ENCODE peak calls at places on chromosomes 7 and 10, in four cellular contexts. K, O, W and B are unnamed samples.

GRCh38 chr7:146539836-146540235 is 423.2 kb downstream of the CNTNAP2 start:
- DNase-seq in K (no peak), O (no peak), W (no peak), B (no peak)

GRCh38 chr7:32019008-32019578 is 51.1 kb downstream of the PDE1C start:
- DNase-seq in K (no peak), O (peak), W (peak), B (no peak)

GRCh38 chr10:131491195-131491594 is 179.7 kb upstream of the TCERG1L start:
- DNase-seq in K (no peak), O (no peak), W (no peak), B (no peak)

GRCh38 chr7:137342340-137342739 is 1.2 kb downstream of the PTN start:
- DNase-seq in K (peak), O (peak), W (peak), B (no peak)

GRCh38 chr10:58844680-58845079 is 331.8 kb upstream of the PHYHIPL start:
- DNase-seq in K (no peak), O (no peak), W (no peak), B (no peak)

GRCh38 chr7:103391976-103392375 is 44.5 kb downstream of the PSMC2 start:
- DNase-seq in K (no peak), O (peak), W (no peak), B (no peak)

GRCh38 chr7:67947651-67948050 is 951.0 kb downstream of the TYW1 start:
- DNase-seq in K (no peak), O (no peak), W (peak), B (no peak)

GRCh38 chr7:1705339-1705738 is 35.3 kb downstream of the ELFN1 start:
- DNase-seq in K (no peak), O (no peak), W (no peak), B (no peak)

GRCh38 chr10:90905925-90906324 is 15.0 kb downstream of the ANKRD1 start:
- DNase-seq in K (no peak), O (no peak), W (no peak), B (no peak)

GRCh38 chr7:126715076-126715475 is 537.7 kb downstream of the GRM8 start:
- DNase-seq in K (no peak), O (no peak), W (no peak), B (no peak)

GRCh38 chr7:110442386-110442837 is 648.5 kb upstream of the LRRN3 start:
- DNase-seq in K (peak), O (peak), W (no peak), B (peak)

GRCh38 chr10:77500754-77501151 is 136.9 kb downstream of the KCNMA1 start:
- DNase-seq in K (no peak), O (peak), W (peak), B (no peak)

GRCh38 chr10:88039496-88040200 is 176.2 kb downstream of the PTEN start:
- DNase-seq in K (no peak), O (peak), W (peak), B (no peak)

GRCh38 chr7:20235303-20235702 is 18.1 kb upstream of the MACC1 start:
- DNase-seq in K (no peak), O (no peak), W (peak), B (no peak)

GRCh38 chr10:404991-405390 is 269.7 kb downstream of the ZMYND11 start:
- DNase-seq in K (no peak), O (peak), W (no peak), B (no peak)

GRCh38 chr10:17181751-17182150 is 19.7 kb downstream of the TRDMT1 start:
- DNase-seq in K (no peak), O (no peak), W (no peak), B (no peak)

GRCh38 chr7:111329367-111330234 is 232.7 kb downstream of the IMMP2L start:
- DNase-seq in K (peak), O (peak), W (no peak), B (no peak)

GRCh38 chr10:60962946-60963345 is 19.0 kb upstream of the RHOBTB1 start:
- DNase-seq in K (peak), O (peak), W (peak), B (no peak)

GRCh38 chr10:45585131-45585530 is 87.4 kb downstream of the ZFAND4 start:
- DNase-seq in K (no peak), O (no peak), W (no peak), B (no peak)

GRCh38 chr10:96919785-96920425 is 87.8 kb downstream of the LCOR start:
- DNase-seq in K (peak), O (peak), W (peak), B (no peak)

GRCh38 chr10:35910234-35910633 is 268.1 kb upstream of the FZD8 start:
- DNase-seq in K (peak), O (peak), W (peak), B (no peak)

GRCh38 chr10:12483996-12484944 is 134.9 kb downstream of the CAMK1D start:
- DNase-seq in K (no peak), O (no peak), W (no peak), B (no peak)
- H3K27ac ChIP-seq in K (no peak), O (no peak), W (no peak), B (no peak)

GRCh38 chr10:80411267-80411668 is 2.9 kb downstream of the PRXL2A start:
- DNase-seq in K (no peak), O (no peak), W (no peak), B (no peak)
- H3K4me2 ChIP-seq in K (no peak), O (no peak), W (no peak), B (no peak)

GRCh38 chr10:64115913-64116643 is 594.9 kb downstream of the REEP3 start:
- DNase-seq in K (peak), O (no peak), W (no peak), B (peak)
- H3K27ac ChIP-seq in K (no peak), O (no peak), W (no peak), B (no peak)

DNA sequence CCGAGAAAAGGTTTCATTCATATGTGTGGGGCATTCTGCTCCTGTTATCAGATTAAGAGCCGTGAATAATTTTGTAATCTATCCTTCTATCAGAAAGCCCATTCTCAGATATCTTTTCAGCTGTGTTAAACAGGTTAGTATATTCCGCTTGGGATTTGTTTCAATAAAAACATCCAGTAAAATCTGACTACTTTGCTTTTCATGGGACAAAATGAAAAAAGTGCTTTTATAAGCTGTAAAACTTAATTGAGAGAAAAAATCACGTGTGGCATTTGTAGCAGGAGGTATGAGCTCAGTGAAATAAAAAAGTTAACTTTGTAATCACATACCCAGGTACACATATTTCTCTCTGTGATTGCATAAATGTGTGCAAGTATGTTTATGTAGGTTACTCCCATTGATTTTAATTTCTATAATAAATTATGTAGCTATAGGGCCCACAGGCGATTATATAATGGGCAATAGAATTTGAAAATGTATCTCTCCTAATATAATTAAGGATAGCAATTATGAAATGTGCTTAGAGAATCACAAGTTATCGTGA is 3.9 kb downstream of the MET start:
- DNase-seq in K (no peak), O (no peak), W (no peak), B (no peak)
- H3K4me2 ChIP-seq in K (no peak), O (no peak), W (no peak), B (no peak)

GRCh38 chr10:71765176-71765906 is 8.0 kb downstream of the VSIR start:
- DNase-seq in K (peak), O (peak), W (peak), B (no peak)

GRCh38 chr10:71766717-71767419 is 6.5 kb downstream of the VSIR start:
- DNase-seq in K (peak), O (peak), W (peak), B (no peak)

GRCh38 chr10:71767420-71768035 is 5.8 kb downstream of the VSIR start:
- DNase-seq in K (peak), O (no peak), W (no peak), B (no peak)

GRCh38 chr10:71763352-71764127 is 9.8 kb downstream of the VSIR start:
- DNase-seq in K (peak), O (peak), W (no peak), B (no peak)

DNA sequence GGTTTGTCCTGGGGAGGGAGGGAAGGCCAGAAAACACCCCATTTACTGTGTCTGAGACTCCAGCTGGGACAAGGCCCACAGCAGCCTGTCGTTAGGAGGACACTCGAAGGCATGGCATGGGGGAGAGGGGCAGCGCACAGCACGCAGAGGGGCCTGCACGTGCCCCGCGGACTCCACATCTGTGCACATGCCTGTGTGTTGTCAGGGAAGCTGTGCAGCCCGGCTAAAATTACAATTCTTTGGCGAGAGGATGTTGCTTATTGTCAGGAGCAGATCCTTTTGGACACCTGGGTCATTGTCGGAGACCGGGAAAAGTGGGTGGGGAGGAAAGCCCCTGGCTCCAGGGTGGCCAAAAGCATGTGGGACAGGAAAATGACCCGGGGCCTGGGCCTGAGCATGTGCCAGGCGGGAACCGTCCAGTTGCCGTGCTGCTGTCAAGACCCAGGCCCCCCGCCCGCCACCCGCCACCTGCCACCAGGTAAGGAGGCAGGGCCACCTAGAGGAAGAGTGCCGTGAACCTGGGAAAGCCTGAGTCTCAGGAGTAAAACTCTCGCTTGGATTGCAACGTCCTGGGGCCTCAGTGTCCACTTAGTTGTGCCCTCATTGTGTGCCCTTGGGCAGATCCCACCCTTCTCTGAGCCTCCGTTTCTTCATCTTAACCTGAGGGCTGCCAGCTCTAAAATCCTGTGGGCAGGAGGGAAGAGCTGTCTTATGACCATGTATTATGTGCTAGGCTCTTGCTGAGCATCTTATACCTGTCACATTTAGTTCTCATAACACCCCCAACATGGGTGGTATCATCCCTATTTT is 7.2 kb downstream of the VSIR start:
- DNase-seq in K (no peak), O (no peak), W (no peak), B (no peak)
- H3K27ac ChIP-seq in K (peak), O (peak), W (peak), B (no peak)

DNA sequence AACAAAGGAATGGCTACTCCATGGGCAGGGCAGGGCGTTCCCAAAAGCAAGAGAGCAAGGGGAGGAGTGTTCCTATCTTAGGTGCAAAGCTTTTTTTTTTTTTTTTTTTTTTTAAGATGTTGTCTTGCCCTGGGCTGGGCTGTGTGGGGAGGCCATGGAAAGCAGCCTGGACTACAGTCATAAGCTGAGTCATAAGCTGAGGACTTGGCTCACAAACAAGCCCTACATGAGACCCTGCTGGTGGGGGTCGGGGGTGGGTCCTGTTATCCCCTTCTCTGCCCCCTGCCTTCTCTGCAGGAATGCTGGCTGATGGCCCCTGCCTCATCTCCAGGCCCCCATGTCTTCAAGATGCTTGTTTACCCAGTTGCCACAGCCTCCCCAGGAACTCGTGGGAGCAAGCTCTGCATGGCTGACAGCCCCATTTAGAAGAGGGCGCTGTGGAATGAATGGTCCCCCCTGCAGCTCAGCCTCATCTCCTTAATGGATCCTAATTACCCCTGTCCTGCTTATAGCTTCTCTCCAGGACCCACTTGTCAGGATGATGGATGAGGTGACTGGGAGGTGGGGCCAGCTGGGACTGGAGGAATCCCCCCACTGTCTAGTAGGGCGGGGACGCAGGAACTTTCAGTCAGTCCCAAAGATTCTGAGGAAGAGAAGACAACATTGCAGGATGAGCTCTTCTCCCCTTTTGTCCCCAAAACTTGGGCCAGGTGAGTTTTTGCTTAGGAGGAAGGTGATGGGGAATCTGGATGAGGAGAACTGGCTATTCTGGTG is 340.8 kb upstream of the PODXL start:
- DNase-seq in K (peak), O (peak), W (peak), B (no peak)
- H3K4me2 ChIP-seq in K (no peak), O (no peak), W (peak), B (peak)

DNA sequence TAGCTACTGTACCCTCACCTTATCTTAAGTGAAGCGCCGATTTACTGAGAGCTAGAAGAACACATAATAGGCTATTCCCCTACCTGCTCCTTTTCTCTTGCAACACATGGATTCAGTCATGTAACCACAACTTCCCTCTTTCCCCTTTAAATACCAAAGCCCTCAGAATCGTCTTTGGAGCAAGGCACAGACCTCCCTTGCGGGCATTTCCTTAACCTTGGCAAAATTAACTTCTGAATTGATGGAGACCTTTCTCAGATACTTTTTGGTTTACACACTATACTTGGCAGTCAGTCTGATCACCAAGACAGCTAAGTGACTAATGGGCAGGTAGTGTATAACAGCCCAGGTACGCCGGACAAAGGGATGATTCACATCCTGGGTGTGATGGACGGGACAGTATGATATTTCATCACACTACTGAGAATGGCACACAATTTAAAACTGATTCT is 72.7 kb upstream of the SEC61G start:
- DNase-seq in K (no peak), O (no peak), W (peak), B (no peak)
- H3K27ac ChIP-seq in K (no peak), O (no peak), W (no peak), B (no peak)

GRCh38 chr10:29039091-29039490 is 249.8 kb upstream of the LYZL1 start:
- DNase-seq in K (no peak), O (no peak), W (no peak), B (no peak)

GRCh38 chr10:29041512-29042150 is 247.2 kb upstream of the LYZL1 start:
- DNase-seq in K (peak), O (peak), W (peak), B (no peak)

GRCh38 chr10:29037348-29038113 is 251.3 kb upstream of the LYZL1 start:
- DNase-seq in K (no peak), O (no peak), W (no peak), B (no peak)

GRCh38 chr10:29035721-29036120 is 253.1 kb upstream of the LYZL1 start:
- DNase-seq in K (no peak), O (no peak), W (no peak), B (no peak)

DNA sequence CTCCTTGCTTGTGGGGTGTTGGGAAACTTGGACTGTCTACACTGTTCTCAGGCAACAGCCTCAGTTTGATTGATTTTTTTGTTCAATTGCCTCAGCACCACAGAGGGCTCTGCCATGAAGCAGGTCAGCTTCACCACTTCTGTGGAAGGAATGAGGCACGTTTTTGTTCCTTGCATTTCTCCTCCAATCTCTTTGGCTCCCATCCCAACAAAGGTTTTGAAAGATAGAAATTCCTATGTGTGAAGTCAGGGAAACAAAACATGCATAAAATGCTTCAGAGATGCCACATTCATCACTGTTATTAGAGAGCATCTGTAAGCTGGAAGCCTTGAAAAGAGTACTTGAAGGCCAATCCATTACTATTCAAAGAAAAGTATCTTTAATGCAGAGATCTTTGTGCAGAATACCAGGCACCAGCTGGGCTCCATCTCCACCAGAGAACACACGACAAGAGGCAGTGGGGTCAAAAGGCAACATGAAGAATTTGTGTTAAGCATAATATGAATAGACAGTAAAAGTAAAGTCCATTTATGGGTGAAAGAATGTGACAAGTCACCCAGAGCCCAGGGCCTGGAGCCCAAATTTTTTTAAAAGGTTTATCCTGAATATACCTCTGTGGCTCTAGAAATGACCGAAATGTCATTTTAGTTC is 249.1 kb upstream of the LYZL1 start:
- DNase-seq in K (peak), O (peak), W (peak), B (no peak)
- H3K4me2 ChIP-seq in K (no peak), O (peak), W (peak), B (no peak)

GRCh38 chr10:109892885-109893284 is 30.4 kb downstream of the XPNPEP1 start:
- DNase-seq in K (no peak), O (no peak), W (peak), B (peak)
- H3K27ac ChIP-seq in K (no peak), O (no peak), W (peak), B (no peak)

DNA sequence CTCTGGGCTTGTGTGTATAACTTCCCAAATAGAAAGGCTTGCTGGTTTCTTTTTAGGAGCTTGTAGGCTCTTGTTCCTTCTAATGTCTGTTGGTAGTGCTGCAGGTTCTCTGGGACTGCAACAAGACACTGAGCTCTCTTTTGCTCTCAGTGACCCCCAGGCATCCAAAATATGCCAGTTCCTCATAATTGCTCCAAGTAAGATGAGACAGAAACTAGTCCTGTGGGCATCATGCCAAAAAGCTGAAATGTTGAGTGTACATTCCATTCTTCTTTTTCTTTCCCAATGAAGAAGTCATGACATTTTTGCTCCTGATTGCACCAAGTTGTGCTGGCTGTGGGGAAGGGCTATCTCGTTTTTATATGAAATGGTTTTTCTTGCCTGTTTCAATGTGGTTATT is 7.1 kb upstream of the BTBD16 start:
- DNase-seq in K (peak), O (peak), W (peak), B (no peak)
- H3K4me2 ChIP-seq in K (no peak), O (peak), W (peak), B (no peak)